ENCODE peak calls at places on chromosomes 16 and 17, in nine cellular contexts. C is GM04504; I is OCI-LY7; P is tibial nerve; M is HFFc6; N is activated gamma-delta T cell treated with Interleukin-2 at 50 U/mL for 16 hours; J is activated T-helper 9 cell treated with anti-CD3 and anti-CD28 coated beads, Interleukin-2, amount 50 U/mL, for 16 hours; O is neural progenitor cell; L is NCI-H446 treated with DMSO at 0.1 percent for 48 hours. K is an unnamed sample.

GRCh38 chr17:74241434-74241833 is 28.1 kb downstream of the TTYH2 start:
- DNase-seq in P (no peak), L (no peak), O (no peak), I (no peak), C (no peak), N (no peak), M (no peak), J (no peak), K (no peak)

GRCh38 chr16:50694206-50694605 is 800 bp downstream of the NOD2 start:
- DNase-seq in I (no peak), J (no peak), C (no peak), P (no peak), M (no peak), L (no peak), O (no peak), N (no peak), K (no peak)

GRCh38 chr17:52096056-52096455 is 62.5 kb downstream of the CA10 start:
- DNase-seq in M (no peak), O (no peak), P (no peak), I (no peak), N (no peak), J (no peak), C (no peak), L (no peak), K (no peak)

GRCh38 chr17:37774508-37774907 is 29.6 kb upstream of the HNF1B start:
- DNase-seq in O (no peak), I (peak), L (no peak), P (no peak), J (no peak), N (peak), M (no peak), C (no peak), K (peak)

GRCh38 chr17:80706454-80706853 is 161.8 kb downstream of the RPTOR start:
- DNase-seq in L (peak), J (no peak), P (no peak), N (no peak), M (no peak), C (no peak), I (no peak), O (no peak), K (no peak)

GRCh38 chr17:55584861-55585260 is 73.6 kb upstream of the SMIM36 start:
- DNase-seq in N (no peak), P (no peak), L (no peak), J (no peak), M (no peak), C (no peak), O (no peak), I (no peak), K (no peak)

GRCh38 chr17:82854226-82854625 is 14.4 kb upstream of the ZNF750 start:
- DNase-seq in P (no peak), N (no peak), O (no peak), I (no peak), M (no peak), J (no peak), L (no peak), C (no peak), K (no peak)

GRCh38 chr17:21211825-21212479 is 2.0 kb downstream of the TMEM11 start:
- DNase-seq in I (no peak), N (no peak), O (no peak), L (no peak), P (no peak), C (no peak), M (no peak), J (no peak), K (no peak)

GRCh38 chr16:70686376-70687171 is 721 bp upstream of the MTSS2 start:
- DNase-seq in N (no peak), O (no peak), I (no peak), C (no peak), J (no peak), P (no peak), L (no peak), M (no peak), K (no peak)

GRCh38 chr17:19237389-19238166 is 412 bp downstream of the EPN2 start:
- DNase-seq in N (no peak), J (peak), C (no peak), I (no peak), O (peak), P (peak), L (no peak), M (peak), K (no peak)

GRCh38 chr17:78072961-78073360 is 55.6 kb downstream of the TMC6 start:
- DNase-seq in O (no peak), J (no peak), N (no peak), M (no peak), P (no peak), C (no peak), L (no peak), I (no peak), K (peak)

GRCh38 chr16:31476305-31477219 is 4.6 kb downstream of the TGFB1I1 start:
- DNase-seq in P (peak), N (peak), C (no peak), O (peak), M (no peak), L (no peak), I (no peak), J (peak), K (no peak)

GRCh38 chr16:3188925-3189825 is 1.2 kb downstream of the OR1F1 start:
- DNase-seq in J (no peak), L (no peak), C (no peak), N (no peak), I (no peak), P (no peak), O (peak), M (peak), K (peak)

GRCh38 chr16:47463771-47464624 is 2.9 kb downstream of the PHKB start:
- DNase-seq in J (no peak), N (no peak), M (no peak), I (peak), C (no peak), L (no peak), O (peak), P (no peak), K (no peak)

GRCh38 chr17:44102845-44103622 is 20.4 kb downstream of the HDAC5 start:
- DNase-seq in I (no peak), L (no peak), J (no peak), P (no peak), O (no peak), N (no peak), C (no peak), M (no peak), K (no peak)